ENCODE peak calls at places on chromosomes 7 and 10, in six cellular contexts. S, U, C, Z, R and Q are unnamed samples.
A peak's percentile ranks its signal among the peaks of the same experiment; 100 is the strongest.

GRCh38 chr10:119165171-119166110 is at the start of gene SFXN4:
- DNase-seq in S (peak; percentile 80), U (peak; percentile 81), Z (peak; percentile 77), C (peak; percentile 84), R (peak; percentile 80), Q (peak; percentile 84)

GRCh38 chr7:44327981-44328380 is 2.6 kb upstream of the CAMK2B start:
- DNase-seq in Z (no peak), S (no peak), C (no peak), R (no peak), U (no peak), Q (no peak)

GRCh38 chr7:80379034-80379433 is 132.8 kb downstream of the GNAT3 start:
- DNase-seq in R (no peak), S (no peak), U (no peak), C (no peak), Z (no peak), Q (no peak)

GRCh38 chr10:11875499-11876281 is 52.5 kb downstream of the PROSER2 start:
- DNase-seq in Z (peak; percentile 64), S (no peak), U (no peak), R (peak; percentile 72), C (peak; percentile 95), Q (no peak)

GRCh38 chr7:145700488-145700887 is 416.1 kb upstream of the CNTNAP2 start:
- DNase-seq in C (no peak), Z (no peak), S (no peak), U (no peak), R (no peak), Q (no peak)

GRCh38 chr10:128137877-128138276 is 11.7 kb upstream of the MKI67 start:
- DNase-seq in U (no peak), Z (no peak), C (no peak), R (no peak), S (no peak), Q (no peak)

GRCh38 chr7:36299223-36299760 is 90.4 kb upstream of the ANLN start:
- DNase-seq in U (no peak), S (no peak), Z (no peak), C (no peak), R (no peak), Q (no peak)

GRCh38 chr10:50510517-50511473 is 113.0 kb downstream of the SGMS1 start:
- DNase-seq in R (no peak), C (no peak), U (no peak), Z (no peak), S (no peak), Q (peak; percentile 48)

GRCh38 chr10:79184141-79184625 is 115.4 kb downstream of the ZMIZ1 start:
- DNase-seq in R (no peak), S (no peak), Z (no peak), C (peak; percentile 80), U (no peak), Q (no peak)

GRCh38 chr7:51521054-51521453 is 204.4 kb upstream of the COBL start:
- DNase-seq in Z (no peak), C (no peak), S (no peak), U (no peak), R (no peak), Q (no peak)

GRCh38 chr7:2193120-2193519 is 39.6 kb downstream of the MAD1L1 start:
- DNase-seq in U (no peak), S (no peak), C (no peak), R (no peak), Z (no peak), Q (no peak)

GRCh38 chr7:139242741-139243281 is 11.8 kb downstream of the UBN2 start:
- DNase-seq in S (no peak), U (no peak), Z (no peak), R (no peak), C (no peak), Q (no peak)

GRCh38 chr7:36904802-36905201 is 180.5 kb upstream of the AOAH start:
- DNase-seq in R (no peak), U (no peak), Z (no peak), S (no peak), C (peak; percentile 83), Q (no peak)

GRCh38 chr7:75642810-75643486 is 95.8 kb downstream of the HIP1 start:
- DNase-seq in R (no peak), S (peak; percentile 76), U (peak; percentile 79), Z (peak; percentile 45), C (peak; percentile 87), Q (peak; percentile 87)

GRCh38 chr10:54133201-54133600 is 667.8 kb downstream of the PCDH15 start:
- DNase-seq in S (peak; percentile 35), U (no peak), C (no peak), Z (no peak), R (no peak), Q (no peak)

GRCh38 chr10:60541461-60541860 is 151.8 kb upstream of the ANK3 start:
- DNase-seq in U (no peak), S (peak; percentile 51), R (no peak), Z (no peak), C (no peak), Q (no peak)

GRCh38 chr10:88332526-88333265 is 250.4 kb downstream of the RNLS start:
- DNase-seq in R (no peak), Z (no peak), S (no peak), C (no peak), U (no peak), Q (no peak)

GRCh38 chr7:148340881-148341280 is 249.7 kb upstream of the C7orf33 start:
- DNase-seq in Z (no peak), S (no peak), C (no peak), R (no peak), U (no peak), Q (no peak)

GRCh38 chr10:27242951-27243551 is 2.5 kb upstream of the ACBD5 start:
- DNase-seq in Z (peak; percentile 43), S (peak; percentile 82), U (peak; percentile 83), C (peak; percentile 86), R (peak; percentile 76), Q (peak; percentile 64)

GRCh38 chr10:2214805-2215204 is 477.5 kb upstream of the ADARB2 start:
- DNase-seq in R (no peak), S (no peak), U (no peak), C (no peak), Z (no peak), Q (no peak)

GRCh38 chr7:10116511-10116910 is 857.2 kb upstream of the PHF14 start:
- DNase-seq in C (no peak), Z (no peak), R (no peak), S (no peak), U (no peak), Q (no peak)

GRCh38 chr10:1180836-1181235 is 124.7 kb downstream of the WDR37 start:
- DNase-seq in R (no peak), C (no peak), S (no peak), U (no peak), Z (no peak), Q (no peak)

GRCh38 chr7:44977304-44977858 is 1.4 kb downstream of the MYO1G start:
- DNase-seq in S (no peak), Z (no peak), R (no peak), U (peak; percentile 41), C (no peak), Q (peak; percentile 94)

GRCh38 chr10:96259884-96260511 is 11.4 kb downstream of the BLNK start:
- DNase-seq in R (no peak), S (no peak), Z (no peak), C (no peak), U (no peak), Q (no peak)

GRCh38 chr10:3902054-3902808 is 117.2 kb upstream of the KLF6 start:
- DNase-seq in C (no peak), S (peak; percentile 87), Z (no peak), U (no peak), R (no peak), Q (peak; percentile 70)

GRCh38 chr10:133438711-133439273 is 14.4 kb upstream of the SPRN start:
- DNase-seq in S (peak; percentile 51), U (peak; percentile 36), C (peak; percentile 47), R (no peak), Z (no peak), Q (peak; percentile 48)

GRCh38 chr7:19106308-19107141 is 10.9 kb downstream of the TWIST1 start:
- DNase-seq in Z (no peak), U (no peak), S (no peak), C (no peak), R (no peak), Q (no peak)

GRCh38 chr10:77547651-77548050 is 90.0 kb downstream of the KCNMA1 start:
- DNase-seq in Z (no peak), R (no peak), U (no peak), C (no peak), S (no peak), Q (no peak)

GRCh38 chr7:138943061-138943460 is 38.1 kb downstream of the KIAA1549 start:
- DNase-seq in R (no peak), C (no peak), S (no peak), Z (no peak), U (no peak), Q (no peak)

GRCh38 chr7:101486056-101486763 is 123.5 kb downstream of the COL26A1 start:
- DNase-seq in R (no peak), Z (no peak), C (no peak), S (no peak), U (no peak), Q (no peak)

GRCh38 chr7:45068236-45069023 is 20.3 kb downstream of the NACAD start:
- DNase-seq in Z (no peak), S (no peak), R (no peak), U (no peak), C (peak; percentile 35), Q (no peak)

GRCh38 chr10:131928248-131929095 is 27.7 kb downstream of the PPP2R2D start:
- DNase-seq in S (no peak), U (no peak), C (peak; percentile 53), R (peak; percentile 43), Z (no peak), Q (no peak)

GRCh38 chr7:4957847-4958476 is 1.0 kb downstream of the MMD2 start:
- DNase-seq in U (no peak), Z (no peak), C (no peak), R (no peak), S (no peak), Q (no peak)
- H3K4me1 ChIP-seq in U (no peaks in the 10 kb centered on the region), Z (peaks cover 12% of the 10 kb centered on the region), C (peaks cover 4% of the 10 kb centered on the region), R (no peaks in the 10 kb centered on the region), S (no peaks in the 10 kb centered on the region), Q (peaks cover 6% of the 10 kb centered on the region)

DNA sequence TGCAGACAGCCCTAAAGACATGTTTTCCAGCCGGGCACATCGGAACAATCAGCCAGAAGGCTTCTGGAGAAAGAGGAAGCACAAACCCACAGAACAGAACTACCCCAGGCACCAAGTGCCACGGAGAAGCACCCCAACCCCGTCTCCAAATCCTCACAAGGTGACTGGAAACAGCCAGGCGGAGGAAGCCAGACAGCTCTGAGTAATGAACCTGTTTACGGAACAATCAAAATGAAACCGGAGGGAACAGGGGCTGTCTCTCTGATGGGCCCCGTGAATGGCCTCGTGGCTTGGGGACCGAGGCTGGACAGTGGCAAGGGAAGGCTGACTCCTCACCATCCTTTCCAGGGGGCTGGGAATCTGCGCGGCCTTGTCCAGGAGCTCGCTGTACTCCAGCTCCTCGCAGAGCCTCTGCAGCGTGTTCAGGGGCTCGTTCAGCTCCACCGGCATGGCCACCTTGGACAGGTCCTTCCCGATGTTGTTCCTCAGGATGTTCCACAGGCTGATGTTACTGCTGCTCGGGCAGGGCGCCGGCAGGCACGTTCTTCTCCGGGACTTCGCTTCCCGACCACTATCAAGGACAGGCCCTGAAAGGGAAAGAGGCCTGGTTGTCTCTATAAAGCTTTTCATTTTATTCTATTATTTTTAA is 77.0 kb upstream of the GSDME start:
- DNase-seq in U (no peak), R (no peak), S (no peak), C (peak; percentile 61), Z (peak; percentile 35), Q (no peak)
- H3K27ac ChIP-seq in U (no peak overlapping the region), R (no peak overlapping the region), S (no peak overlapping the region), C (peak overlapping the region; percentile 63), Z (no peak overlapping the region), Q (no peak overlapping the region)

GRCh38 chr10:125158528-125159485 is 1.6 kb downstream of the CTBP2 start:
- DNase-seq in Z (peak; percentile 53), R (peak; percentile 67), U (peak; percentile 27), S (no peak), C (peak; percentile 75), Q (no peak)
- H3K4me1 ChIP-seq in Z (peaks cover 48% of the 10 kb centered on the region), R (peaks cover 44% of the 10 kb centered on the region), U (peaks cover 25% of the 10 kb centered on the region), S (no peaks in the 10 kb centered on the region), C (peaks cover 34% of the 10 kb centered on the region), Q (peaks cover 7% of the 10 kb centered on the region)

GRCh38 chr10:69684981-69685353 is 54.9 kb downstream of the FAM241B start:
- DNase-seq in R (no peak), Z (no peak), S (no peak), U (no peak), C (no peak), Q (no peak)
- H3K27ac ChIP-seq in R (no peak overlapping the region), Z (peak overlapping the region; percentile 81), S (no peak overlapping the region), U (no peak overlapping the region), C (no peak overlapping the region), Q (no peak overlapping the region)